ENCODE peak calls at places on chromosome 6, in nine cellular contexts. One of them, this sample, is unnamed.

GRCh38 chr6:133447924-133448323 is 206.8 kb downstream of the EYA4 start:
- DNase-seq in ascending aorta: no peak
- DNase-seq in left ventricle myocardium inferior: no peak
- DNase-seq in CD8-positive, alpha-beta memory T cell: no peak
- DNase-seq in naive thymus-derived CD4-positive, alpha-beta T cell: no peak
- DNase-seq in right lobe of liver: no peak
- DNase-seq in mesendoderm: no peak
- DNase-seq in ovary: no peak
- DNase-seq in left lung: no peak
- DNase-seq in this sample: peak; percentile 1

GRCh38 chr6:106309766-106310373 is 15.7 kb downstream of the ATG5 start:
- DNase-seq in left ventricle myocardium inferior: no peak
- DNase-seq in ovary: no peak
- DNase-seq in mesendoderm: peak; percentile 51
- DNase-seq in right lobe of liver: no peak
- DNase-seq in CD8-positive, alpha-beta memory T cell: no peak
- DNase-seq in naive thymus-derived CD4-positive, alpha-beta T cell: no peak
- DNase-seq in left lung: no peak
- DNase-seq in ascending aorta: no peak
- DNase-seq in this sample: peak; percentile 42

GRCh38 chr6:148349466-148349865 is 6.8 kb downstream of the SASH1 start:
- DNase-seq in left lung: no peak
- DNase-seq in ascending aorta: no peak
- DNase-seq in right lobe of liver: no peak
- DNase-seq in CD8-positive, alpha-beta memory T cell: no peak
- DNase-seq in naive thymus-derived CD4-positive, alpha-beta T cell: no peak
- DNase-seq in ovary: no peak
- DNase-seq in mesendoderm: peak; percentile 49
- DNase-seq in left ventricle myocardium inferior: no peak
- DNase-seq in this sample: no peak

GRCh38 chr6:157763129-157763893 is 59.7 kb upstream of the SNX9 start:
- DNase-seq in ovary: peak; percentile 37
- DNase-seq in naive thymus-derived CD4-positive, alpha-beta T cell: peak; percentile 54
- DNase-seq in mesendoderm: peak; percentile 97
- DNase-seq in right lobe of liver: peak; percentile 80
- DNase-seq in CD8-positive, alpha-beta memory T cell: no peak
- DNase-seq in left ventricle myocardium inferior: no peak
- DNase-seq in left lung: peak; percentile 89
- DNase-seq in ascending aorta: no peak
- DNase-seq in this sample: peak; percentile 100

GRCh38 chr6:12170351-12171079 is 119.6 kb upstream of the EDN1 start:
- DNase-seq in mesendoderm: no peak
- DNase-seq in right lobe of liver: no peak
- DNase-seq in ovary: no peak
- DNase-seq in left lung: no peak
- DNase-seq in ascending aorta: no peak
- DNase-seq in naive thymus-derived CD4-positive, alpha-beta T cell: no peak
- DNase-seq in CD8-positive, alpha-beta memory T cell: no peak
- DNase-seq in left ventricle myocardium inferior: no peak
- DNase-seq in this sample: no peak

GRCh38 chr6:99119109-99120031 is 171.6 kb upstream of the FBXL4 start:
- DNase-seq in left lung: no peak
- DNase-seq in left ventricle myocardium inferior: no peak
- DNase-seq in right lobe of liver: no peak
- DNase-seq in ascending aorta: no peak
- DNase-seq in naive thymus-derived CD4-positive, alpha-beta T cell: no peak
- DNase-seq in mesendoderm: peak; percentile 67
- DNase-seq in ovary: no peak
- DNase-seq in CD8-positive, alpha-beta memory T cell: peak; percentile 7
- DNase-seq in this sample: peak; percentile 48

GRCh38 chr6:155519339-155519738 is 63.7 kb upstream of the NOX3 start:
- DNase-seq in ovary: no peak
- DNase-seq in CD8-positive, alpha-beta memory T cell: no peak
- DNase-seq in naive thymus-derived CD4-positive, alpha-beta T cell: no peak
- DNase-seq in ascending aorta: no peak
- DNase-seq in left ventricle myocardium inferior: no peak
- DNase-seq in left lung: no peak
- DNase-seq in right lobe of liver: no peak
- DNase-seq in mesendoderm: no peak
- DNase-seq in this sample: no peak

GRCh38 chr6:149933461-149933860 is 8.4 kb upstream of the ULBP2 start:
- DNase-seq in left lung: no peak
- DNase-seq in ascending aorta: no peak
- DNase-seq in CD8-positive, alpha-beta memory T cell: no peak
- DNase-seq in naive thymus-derived CD4-positive, alpha-beta T cell: no peak
- DNase-seq in right lobe of liver: no peak
- DNase-seq in left ventricle myocardium inferior: no peak
- DNase-seq in mesendoderm: no peak
- DNase-seq in ovary: no peak
- DNase-seq in this sample: no peak

GRCh38 chr6:7271205-7271534 is 41.8 kb downstream of the SSR1 start:
- DNase-seq in CD8-positive, alpha-beta memory T cell: no peak
- DNase-seq in ovary: no peak
- DNase-seq in left ventricle myocardium inferior: no peak
- DNase-seq in ascending aorta: no peak
- DNase-seq in right lobe of liver: no peak
- DNase-seq in left lung: no peak
- DNase-seq in naive thymus-derived CD4-positive, alpha-beta T cell: no peak
- DNase-seq in mesendoderm: no peak
- DNase-seq in this sample: no peak

GRCh38 chr6:113595921-113596376 is 261.2 kb upstream of the MARCKS start:
- DNase-seq in left lung: no peak
- DNase-seq in ovary: no peak
- DNase-seq in right lobe of liver: no peak
- DNase-seq in mesendoderm: no peak
- DNase-seq in left ventricle myocardium inferior: no peak
- DNase-seq in naive thymus-derived CD4-positive, alpha-beta T cell: no peak
- DNase-seq in ascending aorta: no peak
- DNase-seq in CD8-positive, alpha-beta memory T cell: no peak
- DNase-seq in this sample: no peak

GRCh38 chr6:154709621-154710020 is 23.6 kb upstream of the SCAF8 start:
- DNase-seq in left lung: no peak
- DNase-seq in ascending aorta: no peak
- DNase-seq in left ventricle myocardium inferior: no peak
- DNase-seq in mesendoderm: no peak
- DNase-seq in right lobe of liver: no peak
- DNase-seq in ovary: no peak
- DNase-seq in CD8-positive, alpha-beta memory T cell: no peak
- DNase-seq in naive thymus-derived CD4-positive, alpha-beta T cell: no peak
- DNase-seq in this sample: no peak

GRCh38 chr6:158409451-158409850 is 97.2 kb downstream of the TULP4 start:
- DNase-seq in ascending aorta: no peak
- DNase-seq in ovary: peak; percentile 15
- DNase-seq in mesendoderm: peak; percentile 11
- DNase-seq in left lung: no peak
- DNase-seq in CD8-positive, alpha-beta memory T cell: no peak
- DNase-seq in right lobe of liver: no peak
- DNase-seq in left ventricle myocardium inferior: peak; percentile 25
- DNase-seq in naive thymus-derived CD4-positive, alpha-beta T cell: no peak
- DNase-seq in this sample: no peak

GRCh38 chr6:92681401-92681800 is 738.0 kb downstream of the EPHA7 start:
- DNase-seq in left ventricle myocardium inferior: no peak
- DNase-seq in naive thymus-derived CD4-positive, alpha-beta T cell: no peak
- DNase-seq in ascending aorta: no peak
- DNase-seq in ovary: no peak
- DNase-seq in right lobe of liver: no peak
- DNase-seq in left lung: no peak
- DNase-seq in mesendoderm: no peak
- DNase-seq in CD8-positive, alpha-beta memory T cell: no peak
- DNase-seq in this sample: no peak

GRCh38 chr6:63644668-63645326 is 9.2 kb downstream of the PHF3 start:
- DNase-seq in ascending aorta: no peak
- DNase-seq in naive thymus-derived CD4-positive, alpha-beta T cell: no peak
- DNase-seq in CD8-positive, alpha-beta memory T cell: no peak
- DNase-seq in right lobe of liver: no peak
- DNase-seq in left lung: no peak
- DNase-seq in mesendoderm: peak; percentile 49
- DNase-seq in left ventricle myocardium inferior: no peak
- DNase-seq in ovary: peak; percentile 20
- DNase-seq in this sample: peak; percentile 78

GRCh38 chr6:115945306-115945705 is 115.4 kb downstream of the FRK start:
- DNase-seq in right lobe of liver: no peak
- DNase-seq in naive thymus-derived CD4-positive, alpha-beta T cell: no peak
- DNase-seq in CD8-positive, alpha-beta memory T cell: no peak
- DNase-seq in left ventricle myocardium inferior: no peak
- DNase-seq in mesendoderm: no peak
- DNase-seq in ovary: no peak
- DNase-seq in ascending aorta: no peak
- DNase-seq in left lung: no peak
- DNase-seq in this sample: peak; percentile 30

GRCh38 chr6:115729036-115729435 is 331.7 kb downstream of the FRK start:
- DNase-seq in left ventricle myocardium inferior: no peak
- DNase-seq in mesendoderm: peak; percentile 25
- DNase-seq in right lobe of liver: no peak
- DNase-seq in CD8-positive, alpha-beta memory T cell: no peak
- DNase-seq in ovary: no peak
- DNase-seq in ascending aorta: no peak
- DNase-seq in naive thymus-derived CD4-positive, alpha-beta T cell: no peak
- DNase-seq in left lung: peak; percentile 36
- DNase-seq in this sample: peak; percentile 5

GRCh38 chr6:29655658-29656057 is 1.2 kb upstream of the MOG start:
- DNase-seq in right lobe of liver: no peak
- DNase-seq in CD8-positive, alpha-beta memory T cell: no peak
- DNase-seq in left lung: no peak
- DNase-seq in ovary: no peak
- DNase-seq in left ventricle myocardium inferior: no peak
- DNase-seq in naive thymus-derived CD4-positive, alpha-beta T cell: no peak
- DNase-seq in ascending aorta: no peak
- DNase-seq in mesendoderm: no peak
- DNase-seq in this sample: no peak

GRCh38 chr6:5036309-5036708 is 32.5 kb upstream of the RPP40 start:
- DNase-seq in mesendoderm: peak; percentile 95
- DNase-seq in right lobe of liver: no peak
- DNase-seq in left ventricle myocardium inferior: no peak
- DNase-seq in ovary: no peak
- DNase-seq in CD8-positive, alpha-beta memory T cell: no peak
- DNase-seq in ascending aorta: no peak
- DNase-seq in naive thymus-derived CD4-positive, alpha-beta T cell: no peak
- DNase-seq in left lung: no peak
- DNase-seq in this sample: peak; percentile 19

GRCh38 chr6:5517781-5518180 is 256.5 kb downstream of the FARS2 start:
- DNase-seq in ascending aorta: no peak
- DNase-seq in mesendoderm: no peak
- DNase-seq in ovary: no peak
- DNase-seq in CD8-positive, alpha-beta memory T cell: peak; percentile 14
- DNase-seq in left ventricle myocardium inferior: no peak
- DNase-seq in right lobe of liver: no peak
- DNase-seq in naive thymus-derived CD4-positive, alpha-beta T cell: no peak
- DNase-seq in left lung: no peak
- DNase-seq in this sample: no peak

GRCh38 chr6:134477991-134478635 is 160.2 kb upstream of the SGK1 start:
- DNase-seq in right lobe of liver: no peak
- DNase-seq in ovary: no peak
- DNase-seq in mesendoderm: no peak
- DNase-seq in left ventricle myocardium inferior: no peak
- DNase-seq in naive thymus-derived CD4-positive, alpha-beta T cell: no peak
- DNase-seq in ascending aorta: no peak
- DNase-seq in left lung: no peak
- DNase-seq in CD8-positive, alpha-beta memory T cell: no peak
- DNase-seq in this sample: peak; percentile 36

GRCh38 chr6:16249971-16250370 is 11.6 kb downstream of the GMPR start:
- DNase-seq in right lobe of liver: no peak
- DNase-seq in mesendoderm: peak; percentile 60
- DNase-seq in ascending aorta: no peak
- DNase-seq in naive thymus-derived CD4-positive, alpha-beta T cell: no peak
- DNase-seq in ovary: no peak
- DNase-seq in left lung: no peak
- DNase-seq in left ventricle myocardium inferior: no peak
- DNase-seq in CD8-positive, alpha-beta memory T cell: no peak
- DNase-seq in this sample: peak; percentile 65

GRCh38 chr6:125164696-125165095 is 11.1 kb downstream of the TPD52L1 start:
- DNase-seq in left lung: no peak
- DNase-seq in naive thymus-derived CD4-positive, alpha-beta T cell: no peak
- DNase-seq in CD8-positive, alpha-beta memory T cell: no peak
- DNase-seq in right lobe of liver: no peak
- DNase-seq in mesendoderm: no peak
- DNase-seq in left ventricle myocardium inferior: no peak
- DNase-seq in ovary: no peak
- DNase-seq in ascending aorta: no peak
- DNase-seq in this sample: no peak
- H3K36me3 ChIP-seq in left lung: no peaks in the 10 kb centered on the region
- H3K36me3 ChIP-seq in naive thymus-derived CD4-positive, alpha-beta T cell: no peaks in the 10 kb centered on the region
- H3K36me3 ChIP-seq in CD8-positive, alpha-beta memory T cell: no peaks in the 10 kb centered on the region
- H3K36me3 ChIP-seq in right lobe of liver: no peaks in the 10 kb centered on the region
- H3K36me3 ChIP-seq in mesendoderm: no peaks in the 10 kb centered on the region
- H3K36me3 ChIP-seq in left ventricle myocardium inferior: no peaks in the 10 kb centered on the region
- H3K36me3 ChIP-seq in ovary: no peaks in the 10 kb centered on the region
- H3K36me3 ChIP-seq in ascending aorta: no peaks in the 10 kb centered on the region
- H3K36me3 ChIP-seq in this sample: no peaks in the 10 kb centered on the region

GRCh38 chr6:34990971-34991560 is 102.0 kb downstream of the ANKS1A start:
- DNase-seq in right lobe of liver: no peak
- DNase-seq in ascending aorta: no peak
- DNase-seq in mesendoderm: no peak
- DNase-seq in naive thymus-derived CD4-positive, alpha-beta T cell: no peak
- DNase-seq in CD8-positive, alpha-beta memory T cell: no peak
- DNase-seq in ovary: no peak
- DNase-seq in left ventricle myocardium inferior: no peak
- DNase-seq in left lung: no peak
- DNase-seq in this sample: peak; percentile 7
- H3K36me3 ChIP-seq in right lobe of liver: peaks cover 4% of the 10 kb centered on the region
- H3K36me3 ChIP-seq in ascending aorta: peaks cover 56% of the 10 kb centered on the region
- H3K36me3 ChIP-seq in mesendoderm: peaks cover 6% of the 10 kb centered on the region
- H3K36me3 ChIP-seq in naive thymus-derived CD4-positive, alpha-beta T cell: peaks cover 8% of the 10 kb centered on the region
- H3K36me3 ChIP-seq in CD8-positive, alpha-beta memory T cell: peaks cover 11% of the 10 kb centered on the region
- H3K36me3 ChIP-seq in ovary: no peaks in the 10 kb centered on the region
- H3K36me3 ChIP-seq in left ventricle myocardium inferior: peaks cover 77% of the 10 kb centered on the region
- H3K36me3 ChIP-seq in left lung: no peaks in the 10 kb centered on the region
- H3K36me3 ChIP-seq in this sample: peaks cover 28% of the 10 kb centered on the region

GRCh38 chr6:125294036-125294435 is 7.7 kb downstream of the HDDC2 start:
- DNase-seq in CD8-positive, alpha-beta memory T cell: no peak
- DNase-seq in left ventricle myocardium inferior: no peak
- DNase-seq in ovary: no peak
- DNase-seq in left lung: no peak
- DNase-seq in naive thymus-derived CD4-positive, alpha-beta T cell: no peak
- DNase-seq in right lobe of liver: no peak
- DNase-seq in mesendoderm: no peak
- DNase-seq in ascending aorta: no peak
- DNase-seq in this sample: peak; percentile 19
- H3K36me3 ChIP-seq in CD8-positive, alpha-beta memory T cell: peaks cover 33% of the 10 kb centered on the region
- H3K36me3 ChIP-seq in left ventricle myocardium inferior: peaks cover 66% of the 10 kb centered on the region
- H3K36me3 ChIP-seq in ovary: no peaks in the 10 kb centered on the region
- H3K36me3 ChIP-seq in left lung: no peaks in the 10 kb centered on the region
- H3K36me3 ChIP-seq in naive thymus-derived CD4-positive, alpha-beta T cell: peaks cover 15% of the 10 kb centered on the region
- H3K36me3 ChIP-seq in right lobe of liver: no peaks in the 10 kb centered on the region
- H3K36me3 ChIP-seq in mesendoderm: peaks cover 15% of the 10 kb centered on the region
- H3K36me3 ChIP-seq in ascending aorta: peaks cover 46% of the 10 kb centered on the region
- H3K36me3 ChIP-seq in this sample: peaks cover 36% of the 10 kb centered on the region

DNA sequence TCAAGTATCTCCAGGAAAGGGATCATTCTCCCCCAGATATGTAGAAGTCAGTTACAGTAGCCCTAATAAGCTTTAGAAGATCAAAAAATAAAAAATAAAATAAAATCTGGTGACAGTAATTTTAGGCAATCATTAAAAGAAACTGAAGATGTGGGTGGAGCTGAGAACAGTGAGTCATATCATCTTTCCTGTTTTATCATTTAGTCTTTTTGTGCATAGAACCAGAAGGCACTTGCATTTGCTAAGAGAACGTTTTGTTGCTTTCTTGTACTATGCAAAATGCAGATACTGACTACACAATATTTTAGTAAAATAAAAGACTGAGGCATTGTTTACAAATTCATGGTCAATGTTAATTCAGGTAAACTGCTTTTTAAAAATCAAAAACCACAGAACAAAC is 497.4 kb upstream of the EPHA7 start:
- DNase-seq in naive thymus-derived CD4-positive, alpha-beta T cell: no peak
- DNase-seq in ascending aorta: no peak
- DNase-seq in left lung: no peak
- DNase-seq in mesendoderm: no peak
- DNase-seq in right lobe of liver: no peak
- DNase-seq in CD8-positive, alpha-beta memory T cell: no peak
- DNase-seq in left ventricle myocardium inferior: no peak
- DNase-seq in ovary: no peak
- DNase-seq in this sample: no peak
- H3K36me3 ChIP-seq in naive thymus-derived CD4-positive, alpha-beta T cell: no peaks in the 10 kb centered on the region
- H3K36me3 ChIP-seq in ascending aorta: no peaks in the 10 kb centered on the region
- H3K36me3 ChIP-seq in left lung: no peaks in the 10 kb centered on the region
- H3K36me3 ChIP-seq in mesendoderm: no peaks in the 10 kb centered on the region
- H3K36me3 ChIP-seq in right lobe of liver: no peaks in the 10 kb centered on the region
- H3K36me3 ChIP-seq in CD8-positive, alpha-beta memory T cell: no peaks in the 10 kb centered on the region
- H3K36me3 ChIP-seq in left ventricle myocardium inferior: no peaks in the 10 kb centered on the region
- H3K36me3 ChIP-seq in ovary: no peaks in the 10 kb centered on the region
- H3K36me3 ChIP-seq in this sample: no peaks in the 10 kb centered on the region

This sample was measured in mammary epithelial cell.